ENCODE peak calls at places on chromosomes 2 and 18, in nine cellular contexts. N is CD4-positive, alpha-beta T cell; S is left kidney; L is effector CD4-positive, alpha-beta T cell; J is EL; U is osteoblast; Y is IMR-90; Q is adipocyte; A is brain microvascular endothelial cell. T is an unnamed sample.

GRCh38 chr18:36812686-36813085 is 16.1 kb downstream of the TPGS2 start:
- DNase-seq in N (no peak), S (peak), L (no peak), J (no peak), U (no peak), Y (peak), Q (no peak), A (no peak), T (no peak)

GRCh38 chr2:5923957-5924945 is 232.1 kb downstream of the SOX11 start:
- DNase-seq in N (no peak), S (peak), L (no peak), J (no peak), U (no peak), Y (no peak), Q (no peak), A (no peak), T (no peak)

GRCh38 chr2:17538022-17538843 is 2.3 kb upstream of the VSNL1 start:
- DNase-seq in N (no peak), S (peak), L (no peak), J (no peak), U (peak), Y (peak), Q (peak), A (peak), T (no peak)

GRCh38 chr2:141506116-141506515 is 624.7 kb downstream of the LRP1B start:
- DNase-seq in N (no peak), S (no peak), L (no peak), J (no peak), U (no peak), Y (no peak), Q (no peak), A (no peak), T (no peak)

GRCh38 chr2:214057986-214058385 is 352.9 kb upstream of the VWC2L start:
- DNase-seq in N (no peak), S (no peak), L (no peak), J (no peak), U (no peak), Y (no peak), Q (no peak), A (no peak), T (no peak)

GRCh38 chr2:220858101-220858500 is 714.0 kb downstream of the EPHA4 start:
- DNase-seq in N (no peak), S (no peak), L (no peak), J (no peak), U (no peak), Y (no peak), Q (no peak), A (no peak), T (no peak)

GRCh38 chr2:37637985-37638384 is 33.5 kb downstream of the CDC42EP3 start:
- DNase-seq in N (no peak), S (no peak), L (no peak), J (no peak), U (no peak), Y (peak), Q (peak), A (no peak), T (no peak)

GRCh38 chr2:171436307-171436706 is 2.3 kb downstream of the DCAF17 start:
- DNase-seq in N (no peak), S (no peak), L (no peak), J (peak), U (peak), Y (peak), Q (peak), A (peak), T (peak)

GRCh38 chr18:8517276-8517675 is 92.0 kb upstream of the RAB12 start:
- DNase-seq in N (no peak), S (peak), L (no peak), J (no peak), U (no peak), Y (no peak), Q (no peak), A (no peak), T (no peak)